ENCODE peak calls at places on chromosomes 12 and 14, in eight cellular contexts. One of them, this sample, is unnamed.

GRCh38 chr12:21065845-21066244 is 65.1 kb upstream of the SLCO1B1 start:
- DNase-seq in mucosa of descending colon: no peak
- DNase-seq in NCI-H460: no peak
- DNase-seq in AG08396: no peak
- DNase-seq in right cardiac atrium: no peak
- DNase-seq in cerebellar cortex: no peak
- DNase-seq in AG08395: no peak
- DNase-seq in myocyte: no peak
- DNase-seq in this sample: peak; percentile 50

GRCh38 chr12:110937104-110937641 is 16.8 kb upstream of the MYL2 start:
- DNase-seq in mucosa of descending colon: peak; percentile 55
- DNase-seq in NCI-H460: peak; percentile 28
- DNase-seq in AG08396: peak; percentile 76
- DNase-seq in right cardiac atrium: peak; percentile 72
- DNase-seq in cerebellar cortex: peak; percentile 91
- DNase-seq in AG08395: peak; percentile 67
- DNase-seq in myocyte: peak; percentile 53
- DNase-seq in this sample: peak; percentile 79

GRCh38 chr12:57280234-57281062 is 29.5 kb upstream of the STAC3 start:
- DNase-seq in mucosa of descending colon: peak; percentile 71
- DNase-seq in NCI-H460: peak; percentile 50
- DNase-seq in AG08396: peak; percentile 74
- DNase-seq in right cardiac atrium: no peak
- DNase-seq in cerebellar cortex: no peak
- DNase-seq in AG08395: peak; percentile 84
- DNase-seq in myocyte: peak; percentile 81
- DNase-seq in this sample: peak; percentile 92

GRCh38 chr14:100898935-100899840 is 4.3 kb downstream of the RTL1 start:
- DNase-seq in mucosa of descending colon: no peak
- DNase-seq in NCI-H460: no peak
- DNase-seq in AG08396: no peak
- DNase-seq in right cardiac atrium: no peak
- DNase-seq in cerebellar cortex: peak; percentile 30
- DNase-seq in AG08395: no peak
- DNase-seq in myocyte: peak; percentile 47
- DNase-seq in this sample: no peak

GRCh38 chr14:101865288-101865687 is 99.1 kb upstream of the DYNC1H1 start:
- DNase-seq in mucosa of descending colon: no peak
- DNase-seq in NCI-H460: no peak
- DNase-seq in AG08396: no peak
- DNase-seq in right cardiac atrium: no peak
- DNase-seq in cerebellar cortex: no peak
- DNase-seq in AG08395: no peak
- DNase-seq in myocyte: no peak
- DNase-seq in this sample: no peak

GRCh38 chr12:32087301-32087700 is 19.3 kb upstream of the BICD1 start:
- DNase-seq in mucosa of descending colon: no peak
- DNase-seq in NCI-H460: no peak
- DNase-seq in AG08396: no peak
- DNase-seq in right cardiac atrium: no peak
- DNase-seq in cerebellar cortex: no peak
- DNase-seq in AG08395: no peak
- DNase-seq in myocyte: no peak
- DNase-seq in this sample: no peak

GRCh38 chr12:48447755-48448154 is 24.6 kb upstream of the ANP32D start:
- DNase-seq in mucosa of descending colon: no peak
- DNase-seq in NCI-H460: no peak
- DNase-seq in AG08396: no peak
- DNase-seq in right cardiac atrium: no peak
- DNase-seq in cerebellar cortex: no peak
- DNase-seq in AG08395: no peak
- DNase-seq in myocyte: no peak
- DNase-seq in this sample: no peak

GRCh38 chr12:19388131-19388549 is 51.2 kb upstream of the AEBP2 start:
- DNase-seq in mucosa of descending colon: no peak
- DNase-seq in NCI-H460: no peak
- DNase-seq in AG08396: no peak
- DNase-seq in right cardiac atrium: no peak
- DNase-seq in cerebellar cortex: no peak
- DNase-seq in AG08395: no peak
- DNase-seq in myocyte: peak; percentile 83
- DNase-seq in this sample: no peak

GRCh38 chr12:132026061-132026795 is 76.5 kb downstream of the EP400 start:
- DNase-seq in mucosa of descending colon: no peak
- DNase-seq in NCI-H460: no peak
- DNase-seq in AG08396: no peak
- DNase-seq in right cardiac atrium: no peak
- DNase-seq in cerebellar cortex: no peak
- DNase-seq in AG08395: no peak
- DNase-seq in myocyte: peak; percentile 85
- DNase-seq in this sample: no peak

GRCh38 chr14:105853907-105854599 is 327.7 kb downstream of the TMEM121 start:
- DNase-seq in mucosa of descending colon: peak; percentile 14
- DNase-seq in NCI-H460: no peak
- DNase-seq in AG08396: no peak
- DNase-seq in right cardiac atrium: no peak
- DNase-seq in cerebellar cortex: no peak
- DNase-seq in AG08395: no peak
- DNase-seq in myocyte: no peak
- DNase-seq in this sample: no peak

GRCh38 chr14:31125231-31125630 is 82.4 kb downstream of the HECTD1 start:
- DNase-seq in mucosa of descending colon: no peak
- DNase-seq in NCI-H460: no peak
- DNase-seq in AG08396: no peak
- DNase-seq in right cardiac atrium: no peak
- DNase-seq in cerebellar cortex: no peak
- DNase-seq in AG08395: no peak
- DNase-seq in myocyte: no peak
- DNase-seq in this sample: no peak

GRCh38 chr12:93167841-93168492 is 209.8 kb upstream of the NUDT4 start:
- DNase-seq in mucosa of descending colon: no peak
- DNase-seq in NCI-H460: no peak
- DNase-seq in AG08396: no peak
- DNase-seq in right cardiac atrium: no peak
- DNase-seq in cerebellar cortex: no peak
- DNase-seq in AG08395: no peak
- DNase-seq in myocyte: no peak
- DNase-seq in this sample: peak; percentile 43

GRCh38 chr12:74415633-74416032 is 122.0 kb upstream of the ATXN7L3B start:
- DNase-seq in mucosa of descending colon: no peak
- DNase-seq in NCI-H460: peak; percentile 27
- DNase-seq in AG08396: peak; percentile 17
- DNase-seq in right cardiac atrium: no peak
- DNase-seq in cerebellar cortex: peak; percentile 21
- DNase-seq in AG08395: peak; percentile 13
- DNase-seq in myocyte: peak; percentile 21
- DNase-seq in this sample: peak; percentile 61

GRCh38 chr14:102629700-102630365 is 37.4 kb downstream of the RCOR1 start:
- DNase-seq in mucosa of descending colon: no peak
- DNase-seq in NCI-H460: no peak
- DNase-seq in AG08396: no peak
- DNase-seq in right cardiac atrium: no peak
- DNase-seq in cerebellar cortex: no peak
- DNase-seq in AG08395: no peak
- DNase-seq in myocyte: peak; percentile 17
- DNase-seq in this sample: no peak

GRCh38 chr12:65822732-65823480 is 1.4 kb upstream of the HMGA2 start:
- DNase-seq in mucosa of descending colon: peak; percentile 75
- DNase-seq in NCI-H460: no peak
- DNase-seq in AG08396: peak; percentile 28
- DNase-seq in right cardiac atrium: peak; percentile 49
- DNase-seq in cerebellar cortex: peak; percentile 90
- DNase-seq in AG08395: peak; percentile 37
- DNase-seq in myocyte: peak; percentile 62
- DNase-seq in this sample: peak; percentile 82

GRCh38 chr12:93032748-93033147 is 103.7 kb upstream of the EEA1 start:
- DNase-seq in mucosa of descending colon: no peak
- DNase-seq in NCI-H460: no peak
- DNase-seq in AG08396: no peak
- DNase-seq in right cardiac atrium: no peak
- DNase-seq in cerebellar cortex: no peak
- DNase-seq in AG08395: no peak
- DNase-seq in myocyte: peak; percentile 82
- DNase-seq in this sample: no peak

GRCh38 chr12:51866324-51866723 is 17.8 kb upstream of the FIGNL2 start:
- DNase-seq in mucosa of descending colon: no peak
- DNase-seq in NCI-H460: no peak
- DNase-seq in AG08396: no peak
- DNase-seq in right cardiac atrium: no peak
- DNase-seq in cerebellar cortex: no peak
- DNase-seq in AG08395: no peak
- DNase-seq in myocyte: no peak
- DNase-seq in this sample: no peak

GRCh38 chr14:64421166-64421565 is 33.0 kb downstream of the MTHFD1 start:
- DNase-seq in mucosa of descending colon: no peak
- DNase-seq in NCI-H460: no peak
- DNase-seq in AG08396: peak; percentile 45
- DNase-seq in right cardiac atrium: no peak
- DNase-seq in cerebellar cortex: no peak
- DNase-seq in AG08395: peak; percentile 22
- DNase-seq in myocyte: peak; percentile 80
- DNase-seq in this sample: peak; percentile 89

GRCh38 chr12:20629414-20630156 is 65.5 kb upstream of the SLCO1C1 start:
- DNase-seq in mucosa of descending colon: no peak
- DNase-seq in NCI-H460: no peak
- DNase-seq in AG08396: peak; percentile 23
- DNase-seq in right cardiac atrium: peak; percentile 43
- DNase-seq in cerebellar cortex: peak; percentile 20
- DNase-seq in AG08395: peak; percentile 5
- DNase-seq in myocyte: peak; percentile 17
- DNase-seq in this sample: peak; percentile 26

GRCh38 chr12:29148065-29148957 is 767 bp upstream of the FAR2 start:
- DNase-seq in mucosa of descending colon: peak; percentile 59
- DNase-seq in NCI-H460: no peak
- DNase-seq in AG08396: peak; percentile 46
- DNase-seq in right cardiac atrium: peak; percentile 60
- DNase-seq in cerebellar cortex: peak; percentile 16
- DNase-seq in AG08395: peak; percentile 18
- DNase-seq in myocyte: no peak
- DNase-seq in this sample: peak; percentile 55

GRCh38 chr14:94441531-94442205 is 10.9 kb downstream of the SERPINA11 start:
- DNase-seq in mucosa of descending colon: no peak
- DNase-seq in NCI-H460: no peak
- DNase-seq in AG08396: no peak
- DNase-seq in right cardiac atrium: no peak
- DNase-seq in cerebellar cortex: no peak
- DNase-seq in AG08395: no peak
- DNase-seq in myocyte: no peak
- DNase-seq in this sample: no peak

GRCh38 chr12:93089805-93090569 is 160.9 kb upstream of the EEA1 start:
- DNase-seq in mucosa of descending colon: no peak
- DNase-seq in NCI-H460: peak; percentile 39
- DNase-seq in AG08396: peak; percentile 47
- DNase-seq in right cardiac atrium: no peak
- DNase-seq in cerebellar cortex: no peak
- DNase-seq in AG08395: no peak
- DNase-seq in myocyte: no peak
- DNase-seq in this sample: peak; percentile 81

GRCh38 chr14:45135181-45135580 is 549 bp upstream of the FANCM start:
- DNase-seq in mucosa of descending colon: no peak
- DNase-seq in NCI-H460: no peak
- DNase-seq in AG08396: no peak
- DNase-seq in right cardiac atrium: no peak
- DNase-seq in cerebellar cortex: no peak
- DNase-seq in AG08395: no peak
- DNase-seq in myocyte: no peak
- DNase-seq in this sample: peak; percentile 7

GRCh38 chr14:72416892-72417291 is 477.0 kb downstream of the DPF3 start:
- DNase-seq in mucosa of descending colon: no peak
- DNase-seq in NCI-H460: peak; percentile 2
- DNase-seq in AG08396: no peak
- DNase-seq in right cardiac atrium: no peak
- DNase-seq in cerebellar cortex: no peak
- DNase-seq in AG08395: no peak
- DNase-seq in myocyte: no peak
- DNase-seq in this sample: peak; percentile 47

GRCh38 chr12:109779382-109779781 is 53.8 kb downstream of the TRPV4 start:
- DNase-seq in mucosa of descending colon: no peak
- DNase-seq in NCI-H460: no peak
- DNase-seq in AG08396: no peak
- DNase-seq in right cardiac atrium: no peak
- DNase-seq in cerebellar cortex: no peak
- DNase-seq in AG08395: no peak
- DNase-seq in myocyte: no peak
- DNase-seq in this sample: peak; percentile 26

GRCh38 chr14:67650161-67650560 is 24.3 kb downstream of the VTI1B start:
- DNase-seq in mucosa of descending colon: no peak
- DNase-seq in NCI-H460: no peak
- DNase-seq in AG08396: no peak
- DNase-seq in right cardiac atrium: no peak
- DNase-seq in cerebellar cortex: peak; percentile 70
- DNase-seq in AG08395: no peak
- DNase-seq in myocyte: no peak
- DNase-seq in this sample: no peak

GRCh38 chr12:122304924-122305323 is 38.6 kb upstream of the VPS33A start:
- DNase-seq in mucosa of descending colon: no peak
- DNase-seq in NCI-H460: no peak
- DNase-seq in AG08396: no peak
- DNase-seq in right cardiac atrium: no peak
- DNase-seq in cerebellar cortex: no peak
- DNase-seq in AG08395: no peak
- DNase-seq in myocyte: no peak
- DNase-seq in this sample: peak; percentile 91

GRCh38 chr12:100381379-100381778 is 24.5 kb downstream of the SLC17A8 start:
- DNase-seq in mucosa of descending colon: no peak
- DNase-seq in NCI-H460: no peak
- DNase-seq in AG08396: no peak
- DNase-seq in right cardiac atrium: no peak
- DNase-seq in cerebellar cortex: no peak
- DNase-seq in AG08395: no peak
- DNase-seq in myocyte: no peak
- DNase-seq in this sample: no peak

GRCh38 chr12:67433393-67434175 is 164.4 kb downstream of the CAND1 start:
- DNase-seq in mucosa of descending colon: no peak
- DNase-seq in NCI-H460: no peak
- DNase-seq in AG08396: no peak
- DNase-seq in right cardiac atrium: no peak
- DNase-seq in cerebellar cortex: no peak
- DNase-seq in AG08395: no peak
- DNase-seq in myocyte: no peak
- DNase-seq in this sample: peak; percentile 45